ENCODE peak calls at places on chromosomes 4 and X, in four cellular contexts. N, R, C and J are unnamed samples.

GRCh38 chrX:94361241-94361640 is 687.2 kb downstream of the FAM133A start:
- DNase-seq in N (no peak), R (no peak), C (no peak), J (no peak)

GRCh38 chrX:123860506-123860840 is 620 bp downstream of the XIAP start:
- DNase-seq in N (no peak), R (no peak), C (no peak), J (no peak)

GRCh38 chrX:72121381-72121780 is 10.3 kb downstream of the RTL5 start:
- DNase-seq in N (peak; percentile 43), R (no peak), C (no peak), J (no peak)

GRCh38 chrX:148310402-148311200 is 189.8 kb upstream of the AFF2 start:
- DNase-seq in N (no peak), R (no peak), C (no peak), J (no peak)

GRCh38 chr4:170610464-170610863 is 520.7 kb upstream of the AADAT start:
- DNase-seq in N (no peak), R (no peak), C (no peak), J (no peak)

GRCh38 chrX:106035064-106035463 is 3.5 kb downstream of the SERPINA7 start:
- DNase-seq in N (no peak), R (no peak), C (no peak), J (no peak)

GRCh38 chr4:38424171-38424871 is 239.7 kb upstream of the KLF3 start:
- DNase-seq in N (no peak), R (no peak), C (no peak), J (no peak)

GRCh38 chrX:129781134-129782014 is 1.6 kb downstream of the SASH3 start:
- DNase-seq in N (no peak), R (no peak), C (peak; percentile 86), J (no peak)

GRCh38 chrX:29478336-29479069 is 736.9 kb upstream of the MAGEB2 start:
- DNase-seq in N (peak; percentile 4), R (no peak), C (peak; percentile 42), J (no peak)

GRCh38 chr4:52837716-52838558 is 24.2 kb upstream of the RASL11B start:
- DNase-seq in N (no peak), R (no peak), C (no peak), J (no peak)

GRCh38 chr4:154332681-154333421 is 158.7 kb downstream of the DCHS2 start:
- DNase-seq in N (no peak), R (no peak), C (peak; percentile 7), J (no peak)

GRCh38 chrX:20461576-20461975 is 194.9 kb upstream of the RPS6KA3 start:
- DNase-seq in N (no peak), R (no peak), C (no peak), J (no peak)

GRCh38 chr4:108080752-108081151 is 88.0 kb downstream of the LEF1 start:
- DNase-seq in N (no peak), R (no peak), C (no peak), J (no peak)

GRCh38 chr4:170990989-170991589 is 822.1 kb upstream of the GALNTL6 start:
- DNase-seq in N (no peak), R (no peak), C (no peak), J (no peak)

GRCh38 chr4:73341454-73341853 is 62.6 kb upstream of the ALB start:
- DNase-seq in N (peak; percentile 16), R (no peak), C (no peak), J (no peak)
- TF ChIP-seq CTCF in N (peak; percentile 45), R (no peak), C (peak; percentile 43), J (peak; percentile 53)

GRCh38 chrX:136438192-136438591 is 49.6 kb upstream of the BRS3 start:
- DNase-seq in N (no peak), R (no peak), C (no peak), J (no peak)

DNA sequence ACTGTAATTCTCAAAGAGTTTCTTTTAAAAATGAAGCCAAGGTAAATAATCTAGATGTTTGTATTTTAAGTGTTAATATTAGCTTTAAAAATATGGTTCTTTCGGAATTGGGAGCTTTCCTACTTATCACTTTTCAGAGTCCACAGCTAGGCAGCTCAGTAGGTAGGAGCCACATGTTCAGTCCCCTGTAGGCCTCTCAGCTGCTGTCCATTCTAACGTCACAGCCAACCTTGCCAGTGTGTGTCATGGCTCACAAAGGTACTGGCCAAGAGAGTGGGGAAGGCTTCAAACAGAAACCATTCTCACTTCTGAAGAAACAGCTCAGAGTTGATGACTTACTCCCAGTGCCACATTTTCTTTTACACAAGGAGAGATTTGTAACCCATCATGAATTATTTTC is 50.0 kb upstream of the BRS3 start:
- DNase-seq in N (no peak), R (no peak), C (no peak), J (no peak)
- TF ChIP-seq CTCF in N (no peak), R (no peak), C (no peak), J (no peak)

GRCh38 chr4:11623726-11624037 is 195.0 kb upstream of the HS3ST1 start:
- DNase-seq in N (no peak), R (no peak), C (no peak), J (no peak)
- TF ChIP-seq CTCF in N (no peak), R (no peak), C (peak; percentile 42), J (peak; percentile 11)

GRCh38 chrX:57155171-57155570 is 18.0 kb upstream of the SPIN2A start:
- DNase-seq in N (no peak), R (no peak), C (no peak), J (no peak)
- TF ChIP-seq CTCF in N (no peak), R (no peak), C (no peak), J (no peak)

GRCh38 chr4:8163436-8164193 is 5.0 kb upstream of the ABLIM2 start:
- DNase-seq in N (no peak), R (no peak), C (no peak), J (no peak)

GRCh38 chr4:8164194-8164565 is 5.6 kb upstream of the ABLIM2 start:
- DNase-seq in N (no peak), R (no peak), C (no peak), J (no peak)

GRCh38 chr4:8165374-8165896 is 6.8 kb upstream of the ABLIM2 start:
- DNase-seq in N (no peak), R (no peak), C (no peak), J (no peak)

GRCh38 chr4:8163026-8163425 is 4.4 kb upstream of the ABLIM2 start:
- DNase-seq in N (no peak), R (no peak), C (no peak), J (no peak)

DNA sequence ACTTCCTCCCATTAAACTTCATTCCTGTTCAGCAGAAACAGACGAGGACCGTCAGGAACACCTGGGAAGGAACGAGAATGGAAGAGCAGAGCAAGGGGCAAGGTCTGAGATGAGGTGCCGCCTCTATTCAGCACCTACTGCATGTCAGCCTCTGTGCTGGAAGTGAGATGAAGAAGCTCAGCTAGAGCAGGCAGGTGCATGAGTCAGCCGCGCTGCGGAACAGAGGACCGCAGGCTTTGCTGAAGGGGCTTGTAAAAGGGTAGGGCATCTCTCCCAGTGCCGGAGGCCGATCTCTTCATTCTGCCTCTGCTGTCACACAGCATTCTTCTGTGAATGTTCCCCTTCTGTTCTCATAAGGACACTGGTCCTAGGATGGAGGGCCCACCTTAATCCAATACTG is 6.1 kb upstream of the ABLIM2 start:
- DNase-seq in N (no peak), R (no peak), C (no peak), J (no peak)
- TF ChIP-seq CTCF in N (no peak), R (no peak), C (no peak), J (no peak)

GRCh38 chrX:115229337-115229991 is 4.4 kb downstream of the LRCH2 start:
- DNase-seq in N (no peak), R (no peak), C (no peak), J (no peak)

DNA sequence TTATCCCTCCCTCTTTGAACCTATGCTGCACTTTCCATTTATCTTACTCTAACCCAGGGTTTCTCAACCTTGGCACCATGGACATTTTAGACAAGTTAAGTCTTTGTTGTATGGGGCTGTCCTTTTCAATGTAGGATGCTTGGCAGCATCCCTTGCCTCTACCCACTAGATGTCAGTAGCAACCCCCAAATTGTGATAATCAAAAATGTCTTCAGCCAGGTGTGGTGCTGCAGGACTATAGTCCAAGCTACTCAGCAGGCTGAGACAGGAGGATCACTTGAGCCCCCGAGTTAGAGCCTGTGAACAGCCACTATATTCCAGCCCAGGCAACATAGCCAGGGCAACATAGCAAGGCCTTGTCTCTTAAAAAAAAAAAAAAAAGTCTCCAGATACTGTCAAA is 7.0 kb downstream of the LRCH2 start:
- DNase-seq in N (no peak), R (no peak), C (no peak), J (no peak)
- TF ChIP-seq CTCF in N (peak; percentile 37), R (no peak), C (peak; percentile 45), J (peak; percentile 63)

GRCh38 chr4:84897516-84897915 is 69.0 kb downstream of the WDFY3 start:
- DNase-seq in N (no peak), R (no peak), C (no peak), J (no peak)

GRCh38 chr4:84895283-84895682 is 71.2 kb downstream of the WDFY3 start:
- DNase-seq in N (no peak), R (no peak), C (no peak), J (no peak)

GRCh38 chr4:84901745-84902283 is 64.7 kb downstream of the WDFY3 start:
- DNase-seq in N (no peak), R (no peak), C (no peak), J (no peak)

GRCh38 chr4:84901173-84901572 is 65.3 kb downstream of the WDFY3 start:
- DNase-seq in N (no peak), R (no peak), C (no peak), J (no peak)

GRCh38 chr4:84899616-84900015 is 66.9 kb downstream of the WDFY3 start:
- DNase-seq in N (no peak), R (no peak), C (no peak), J (no peak)
- TF ChIP-seq CTCF in N (no peak), R (no peak), C (no peak), J (no peak)